ENCODE peak calls at places on chromosomes 6 and 20, in nine cellular contexts. K, U, A, V, I, O, L, G and W are unnamed samples.

GRCh38 chr20:22282696-22283095 is 301.7 kb downstream of the FOXA2 start:
- DNase-seq in K (no peak), U (no peak), A (no peak), V (no peak), I (no peak), O (no peak), L (no peak), G (no peak), W (no peak)

GRCh38 chr6:12200025-12200424 is 90.1 kb upstream of the EDN1 start:
- DNase-seq in K (no peak), U (no peak), A (no peak), V (no peak), I (no peak), O (no peak), L (no peak), G (no peak), W (no peak)

GRCh38 chr6:10882654-10883053 is 813 bp upstream of the GCM2 start:
- DNase-seq in K (no peak), U (no peak), A (no peak), V (no peak), I (no peak), O (no peak), L (no peak), G (no peak), W (no peak)

GRCh38 chr6:109695468-109695867 is 4.4 kb downstream of the FIG4 start:
- DNase-seq in K (no peak), U (no peak), A (no peak), V (no peak), I (peak; percentile 40), O (no peak), L (no peak), G (no peak), W (no peak)

GRCh38 chr20:54459279-54459678 is 16.1 kb upstream of the DOK5 start:
- DNase-seq in K (no peak), U (no peak), A (no peak), V (no peak), I (no peak), O (no peak), L (peak; percentile 50), G (no peak), W (no peak)

GRCh38 chr20:33875055-33875454 is 63.9 kb downstream of the CHMP4B start:
- DNase-seq in K (no peak), U (no peak), A (no peak), V (no peak), I (no peak), O (no peak), L (no peak), G (no peak), W (no peak)

GRCh38 chr6:81023007-81023582 is 729.4 kb downstream of the TENT5A start:
- DNase-seq in K (no peak), U (no peak), A (peak; percentile 34), V (no peak), I (no peak), O (no peak), L (no peak), G (no peak), W (no peak)

GRCh38 chr20:41169791-41170351 is 32.5 kb downstream of the PLCG1 start:
- DNase-seq in K (no peak), U (no peak), A (no peak), V (peak; percentile 74), I (peak; percentile 95), O (peak; percentile 16), L (no peak), G (no peak), W (no peak)

GRCh38 chr6:56025785-56026184 is 150.4 kb upstream of the BMP5 start:
- DNase-seq in K (no peak), U (no peak), A (no peak), V (no peak), I (no peak), O (no peak), L (no peak), G (no peak), W (no peak)

GRCh38 chr6:42104807-42105713 is 37.4 kb downstream of the C6orf132 start:
- DNase-seq in K (no peak), U (no peak), A (no peak), V (no peak), I (no peak), O (no peak), L (no peak), G (no peak), W (no peak)

DNA sequence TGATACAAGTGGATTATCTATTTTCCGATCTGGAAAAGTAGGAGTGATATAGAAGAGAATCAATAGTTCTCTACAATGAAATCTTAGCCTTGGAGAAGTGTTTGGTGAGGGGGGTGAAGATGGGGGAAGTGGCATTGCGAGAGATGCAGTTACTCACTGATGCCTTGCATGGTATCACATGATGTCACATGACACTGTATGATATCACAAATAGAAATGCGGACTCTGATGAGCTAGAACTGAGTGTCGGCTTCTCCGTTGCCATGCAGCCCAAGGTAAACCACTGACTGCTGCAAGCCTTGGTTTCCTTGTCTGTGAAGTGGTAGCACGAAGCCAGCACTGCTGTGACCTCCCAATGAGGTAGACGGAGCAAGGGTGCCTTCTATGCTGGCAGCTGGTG is 403.3 kb upstream of the AGPAT4 start:
- DNase-seq in K (no peak), U (no peak), A (no peak), V (no peak), I (no peak), O (no peak), L (peak; percentile 78), G (no peak), W (no peak)
- TF ChIP-seq CTCF in K (no peak), U (no peak), A (no peak), V (no peak), I (no peak), O (no peak), L (no peak), G (no peak), W (no peak)

GRCh38 chr6:135439549-135439948 is 58.0 kb downstream of the AHI1 start:
- DNase-seq in K (no peak), U (no peak), A (no peak), V (no peak), I (no peak), O (no peak), L (no peak), G (no peak), W (no peak)

GRCh38 chr6:135434095-135434494 is 63.4 kb downstream of the AHI1 start:
- DNase-seq in K (no peak), U (no peak), A (no peak), V (no peak), I (no peak), O (no peak), L (no peak), G (no peak), W (no peak)

GRCh38 chr6:135440087-135440792 is 57.3 kb downstream of the AHI1 start:
- DNase-seq in K (no peak), U (no peak), A (no peak), V (no peak), I (no peak), O (no peak), L (no peak), G (no peak), W (no peak)

DNA sequence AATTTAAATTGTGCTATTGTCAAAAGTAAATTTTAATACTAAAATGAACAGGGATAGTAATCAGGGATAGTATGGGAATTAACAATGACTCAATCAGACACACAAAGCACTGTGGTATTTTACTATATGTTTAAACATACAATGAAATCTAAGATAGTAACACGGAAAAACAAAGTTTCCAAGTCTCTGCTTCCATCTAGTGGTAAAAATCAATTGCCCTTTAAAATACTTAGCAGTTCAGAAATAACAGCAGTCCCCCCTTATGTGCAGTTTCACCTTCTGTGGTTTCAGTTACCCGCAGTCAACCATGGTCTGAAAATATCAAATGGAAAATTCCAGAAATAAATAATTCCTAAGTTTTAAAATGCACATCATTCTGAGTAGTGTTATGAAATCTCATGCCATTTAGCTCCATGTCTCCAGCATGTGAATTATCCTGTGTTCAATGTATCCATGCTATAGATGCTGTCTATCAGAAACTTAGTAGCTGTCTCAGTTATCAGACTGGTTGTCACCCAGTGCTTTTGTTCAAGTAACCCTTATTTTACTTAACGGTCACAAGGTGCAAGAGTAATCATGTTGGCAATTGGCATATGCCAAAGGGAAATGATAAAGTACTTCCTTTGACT is 58.5 kb downstream of the AHI1 start:
- DNase-seq in K (no peak), U (no peak), A (no peak), V (peak; percentile 14), I (peak; percentile 50), O (no peak), L (no peak), G (no peak), W (no peak)
- TF ChIP-seq CTCF in K (peak; percentile 65), U (no peak), A (peak; percentile 36), V (peak; percentile 49), I (peak; percentile 44), O (peak; percentile 43), L (no peak), G (peak; percentile 57), W (peak; percentile 50)

GRCh38 chr6:95803889-95804288 is 211.9 kb upstream of the FUT9 start:
- DNase-seq in K (no peak), U (no peak), A (no peak), V (no peak), I (no peak), O (no peak), L (no peak), G (no peak), W (no peak)
- TF ChIP-seq CTCF in K (no peak), U (no peak), A (no peak), V (no peak), I (no peak), O (no peak), L (no peak), G (no peak), W (no peak)

DNA sequence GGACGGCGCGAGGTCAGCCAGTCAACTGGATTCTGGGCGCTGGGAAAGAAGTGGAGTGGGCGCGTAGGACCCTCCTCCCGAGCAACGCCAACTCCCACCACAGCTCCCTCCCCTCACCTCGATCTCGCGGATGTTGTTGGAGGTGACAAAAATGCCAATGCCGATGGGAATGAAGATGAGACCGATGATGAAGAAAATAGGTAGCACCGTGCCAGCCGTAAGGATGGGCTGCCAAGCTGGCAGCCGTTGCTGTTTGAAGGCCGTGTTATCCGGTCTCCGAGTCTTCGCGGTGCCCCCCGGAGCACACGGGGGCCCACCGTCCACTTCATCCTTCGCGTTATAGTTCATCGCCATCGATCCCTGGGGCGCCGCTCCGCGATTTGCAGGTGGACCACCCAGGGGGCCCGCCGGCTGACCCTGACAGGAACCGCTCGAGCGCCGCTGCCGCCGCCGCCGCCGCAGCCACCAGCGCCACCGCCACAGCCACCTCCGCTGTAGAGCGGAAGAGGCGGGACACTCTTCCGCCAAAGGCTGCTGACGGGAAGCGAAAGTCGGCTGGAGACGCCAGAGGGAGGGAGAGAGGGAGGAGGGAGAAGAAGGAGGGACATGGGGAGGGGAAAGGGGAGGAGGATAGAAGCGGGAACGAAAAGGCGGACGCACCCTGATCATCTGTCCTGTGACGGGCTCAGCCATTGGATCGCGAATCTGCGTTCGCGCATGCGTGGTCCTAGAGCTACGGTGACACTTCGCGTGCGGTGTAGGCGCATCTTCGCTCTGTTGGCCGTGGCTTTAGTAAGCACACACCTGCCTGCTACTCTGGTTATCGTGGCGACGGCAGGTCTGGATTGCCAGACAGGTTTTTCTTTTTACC is at the start of gene TMEM30A:
- DNase-seq in K (peak; percentile 98), U (peak; percentile 99), A (peak; percentile 98), V (peak; percentile 96), I (peak; percentile 100), O (peak; percentile 98), L (peak; percentile 99), G (peak; percentile 95), W (peak; percentile 98)
- TF ChIP-seq CTCF in K (no peak), U (no peak), A (no peak), V (no peak), I (no peak), O (no peak), L (peak; percentile 6), G (peak; percentile 27), W (no peak)

GRCh38 chr6:51753635-51754034 is 333.8 kb downstream of the PKHD1 start:
- DNase-seq in K (no peak), U (no peak), A (no peak), V (no peak), I (peak; percentile 48), O (peak; percentile 22), L (no peak), G (no peak), W (no peak)
- TF ChIP-seq CTCF in K (no peak), U (peak; percentile 16), A (no peak), V (no peak), I (peak; percentile 68), O (no peak), L (no peak), G (peak; percentile 69), W (peak; percentile 19)